ENCODE peak calls at places on chromosomes 11 and 22, in six cellular contexts. One of them, this sample, is unnamed.

GRCh38 chr11:122115520-122116343 is at the start of gene BLID:
- DNase-seq in sigmoid colon: peak
- DNase-seq in upper lobe of left lung: no peak
- DNase-seq in K562: no peak
- DNase-seq in ovary: no peak
- DNase-seq in HepG2: peak
- DNase-seq in this sample: peak

GRCh38 chr11:126358763-126359160 is 3.3 kb downstream of the ST3GAL4 start:
- DNase-seq in upper lobe of left lung: no peak
- DNase-seq in ovary: no peak
- DNase-seq in sigmoid colon: peak
- DNase-seq in K562: no peak
- DNase-seq in HepG2: no peak
- DNase-seq in this sample: no peak

GRCh38 chr11:3101921-3102640 is 44.9 kb upstream of the CARS1 start:
- DNase-seq in upper lobe of left lung: peak
- DNase-seq in ovary: no peak
- DNase-seq in K562: no peak
- DNase-seq in sigmoid colon: peak
- DNase-seq in HepG2: no peak
- DNase-seq in this sample: no peak

GRCh38 chr11:36155770-36156485 is 133.3 kb downstream of the COMMD9 start:
- DNase-seq in HepG2: no peak
- DNase-seq in K562: no peak
- DNase-seq in sigmoid colon: no peak
- DNase-seq in ovary: peak
- DNase-seq in upper lobe of left lung: no peak
- DNase-seq in this sample: no peak

GRCh38 chr11:109680127-109680526 is 258.1 kb downstream of the C11orf87 start:
- DNase-seq in sigmoid colon: no peak
- DNase-seq in ovary: no peak
- DNase-seq in K562: no peak
- DNase-seq in upper lobe of left lung: no peak
- DNase-seq in HepG2: no peak
- DNase-seq in this sample: no peak

GRCh38 chr11:61369372-61370348 is 7.5 kb downstream of the TMEM138 start:
- DNase-seq in HepG2: peak
- DNase-seq in ovary: peak
- DNase-seq in sigmoid colon: peak
- DNase-seq in K562: no peak
- DNase-seq in upper lobe of left lung: no peak
- DNase-seq in this sample: peak

GRCh38 chr11:45501980-45502545 is 163.4 kb downstream of the CHST1 start:
- DNase-seq in ovary: no peak
- DNase-seq in sigmoid colon: no peak
- DNase-seq in upper lobe of left lung: no peak
- DNase-seq in K562: no peak
- DNase-seq in HepG2: no peak
- DNase-seq in this sample: no peak

GRCh38 chr11:87463486-87464102 is 425.9 kb downstream of the TMEM135 start:
- DNase-seq in sigmoid colon: no peak
- DNase-seq in K562: peak
- DNase-seq in HepG2: peak
- DNase-seq in upper lobe of left lung: no peak
- DNase-seq in ovary: no peak
- DNase-seq in this sample: no peak

GRCh38 chr11:107898270-107898669 is 30.0 kb upstream of the RAB39A start:
- DNase-seq in K562: peak
- DNase-seq in upper lobe of left lung: no peak
- DNase-seq in ovary: no peak
- DNase-seq in sigmoid colon: no peak
- DNase-seq in HepG2: peak
- DNase-seq in this sample: no peak

GRCh38 chr11:96464695-96465307 is 75.0 kb downstream of the JRKL start:
- DNase-seq in sigmoid colon: no peak
- DNase-seq in upper lobe of left lung: no peak
- DNase-seq in ovary: no peak
- DNase-seq in HepG2: peak
- DNase-seq in K562: peak
- DNase-seq in this sample: no peak

GRCh38 chr22:31861226-31861840 is 83.0 kb upstream of the YWHAH start:
- DNase-seq in sigmoid colon: no peak
- DNase-seq in HepG2: no peak
- DNase-seq in upper lobe of left lung: no peak
- DNase-seq in K562: no peak
- DNase-seq in ovary: no peak
- DNase-seq in this sample: no peak

GRCh38 chr22:29330753-29331152 is 15.3 kb upstream of the RASL10A start:
- DNase-seq in sigmoid colon: peak
- DNase-seq in K562: no peak
- DNase-seq in ovary: peak
- DNase-seq in HepG2: no peak
- DNase-seq in upper lobe of left lung: no peak
- DNase-seq in this sample: no peak

GRCh38 chr11:14411818-14412217 is 52.8 kb upstream of the RRAS2 start:
- DNase-seq in HepG2: no peak
- DNase-seq in upper lobe of left lung: no peak
- DNase-seq in K562: peak
- DNase-seq in ovary: no peak
- DNase-seq in sigmoid colon: peak
- DNase-seq in this sample: peak

GRCh38 chr11:61830318-61831105 is 2.4 kb downstream of the FADS2 start:
- DNase-seq in HepG2: no peak
- DNase-seq in K562: no peak
- DNase-seq in upper lobe of left lung: no peak
- DNase-seq in sigmoid colon: no peak
- DNase-seq in ovary: no peak
- DNase-seq in this sample: no peak

GRCh38 chr11:122601131-122602125 is 54.1 kb upstream of the UBASH3B start:
- DNase-seq in upper lobe of left lung: no peak
- DNase-seq in HepG2: peak
- DNase-seq in ovary: no peak
- DNase-seq in K562: no peak
- DNase-seq in sigmoid colon: no peak
- DNase-seq in this sample: no peak

GRCh38 chr11:27215471-27216267 is 147.3 kb downstream of the CCDC34 start:
- DNase-seq in upper lobe of left lung: no peak
- DNase-seq in sigmoid colon: no peak
- DNase-seq in ovary: peak
- DNase-seq in HepG2: no peak
- DNase-seq in K562: no peak
- DNase-seq in this sample: no peak
- TF ChIP-seq EP300 in upper lobe of left lung: no peak
- TF ChIP-seq EP300 in sigmoid colon: no peak
- TF ChIP-seq EP300 in ovary: no peak
- TF ChIP-seq EP300 in HepG2: no peak
- TF ChIP-seq EP300 in K562: no peak
- TF ChIP-seq EP300 in this sample: no peak

DNA sequence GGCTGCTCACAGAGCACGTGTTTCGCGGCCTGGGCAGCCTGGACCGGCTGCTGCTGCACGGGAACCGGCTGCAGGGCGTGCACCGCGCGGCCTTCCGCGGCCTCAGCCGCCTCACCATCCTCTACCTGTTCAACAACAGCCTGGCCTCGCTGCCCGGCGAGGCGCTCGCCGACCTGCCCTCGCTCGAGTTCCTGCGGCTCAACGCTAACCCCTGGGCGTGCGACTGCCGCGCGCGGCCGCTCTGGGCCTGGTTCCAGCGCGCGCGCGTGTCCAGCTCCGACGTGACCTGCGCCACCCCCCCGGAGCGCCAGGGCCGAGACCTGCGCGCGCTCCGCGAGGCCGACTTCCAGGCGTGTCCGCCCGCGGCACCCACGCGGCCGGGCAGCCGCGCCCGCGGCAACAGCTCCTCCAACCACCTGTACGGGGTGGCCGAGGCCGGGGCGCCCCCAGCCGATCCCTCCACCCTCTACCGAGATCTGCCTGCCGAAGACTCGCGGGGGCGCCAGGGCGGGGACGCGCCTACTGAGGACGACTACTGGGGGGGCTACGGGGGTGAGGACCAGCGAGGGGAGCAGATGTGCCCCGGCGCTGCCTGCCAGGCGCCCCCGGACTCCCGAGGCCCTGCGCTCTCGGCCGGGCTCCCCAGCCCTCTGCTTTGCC is 16.0 kb downstream of the RTN4RL2 start:
- DNase-seq in sigmoid colon: no peak
- DNase-seq in HepG2: no peak
- DNase-seq in K562: no peak
- DNase-seq in ovary: peak
- DNase-seq in upper lobe of left lung: peak
- DNase-seq in this sample: no peak
- TF ChIP-seq POLR2A in sigmoid colon: no peak
- TF ChIP-seq POLR2A in HepG2: no peak
- TF ChIP-seq POLR2A in K562: no peak
- TF ChIP-seq POLR2A in ovary: no peak
- TF ChIP-seq POLR2A in upper lobe of left lung: no peak
- TF ChIP-seq POLR2A in this sample: no peak

DNA sequence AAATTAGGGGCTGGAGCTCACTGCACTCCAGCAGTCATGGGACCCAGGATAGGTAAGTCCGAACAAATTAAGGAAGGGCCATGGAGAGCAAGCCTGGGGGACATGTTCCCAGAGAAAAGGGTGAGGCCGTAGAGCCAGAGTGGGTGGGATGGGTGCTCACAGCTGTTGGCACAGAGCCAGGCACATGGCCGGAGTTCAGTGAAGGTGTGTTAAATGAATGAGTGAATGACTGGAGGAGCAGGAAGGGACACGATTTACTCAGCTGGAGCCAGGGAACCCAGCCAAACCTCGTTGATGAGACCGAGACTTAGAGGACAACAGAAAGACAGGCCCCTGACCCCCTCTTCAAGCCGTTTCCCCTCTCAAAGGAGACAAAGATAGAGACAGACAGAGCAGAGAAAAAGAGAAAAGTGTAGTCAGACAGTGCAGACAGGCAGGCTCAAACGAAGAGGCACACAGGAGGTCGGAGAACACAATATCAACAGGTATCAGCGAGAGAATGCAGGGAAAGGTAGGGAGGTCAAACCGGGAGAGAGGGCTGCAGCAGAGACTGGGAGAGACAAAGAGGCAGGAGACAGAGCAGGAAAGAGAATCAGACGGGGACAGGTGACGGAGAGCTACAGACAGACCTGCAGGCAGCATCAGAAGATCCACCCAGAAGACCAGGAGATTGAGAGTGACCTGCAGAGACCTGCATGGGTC is 590 bp downstream of the SLCO2B1 start:
- DNase-seq in HepG2: no peak
- DNase-seq in K562: no peak
- DNase-seq in ovary: no peak
- DNase-seq in sigmoid colon: no peak
- DNase-seq in upper lobe of left lung: no peak
- DNase-seq in this sample: no peak
- H3K27ac ChIP-seq in HepG2: peak
- H3K27ac ChIP-seq in K562: no peak
- H3K27ac ChIP-seq in ovary: no peak
- H3K27ac ChIP-seq in sigmoid colon: no peak
- H3K27ac ChIP-seq in upper lobe of left lung: peak
- H3K27ac ChIP-seq in this sample: peak

DNA sequence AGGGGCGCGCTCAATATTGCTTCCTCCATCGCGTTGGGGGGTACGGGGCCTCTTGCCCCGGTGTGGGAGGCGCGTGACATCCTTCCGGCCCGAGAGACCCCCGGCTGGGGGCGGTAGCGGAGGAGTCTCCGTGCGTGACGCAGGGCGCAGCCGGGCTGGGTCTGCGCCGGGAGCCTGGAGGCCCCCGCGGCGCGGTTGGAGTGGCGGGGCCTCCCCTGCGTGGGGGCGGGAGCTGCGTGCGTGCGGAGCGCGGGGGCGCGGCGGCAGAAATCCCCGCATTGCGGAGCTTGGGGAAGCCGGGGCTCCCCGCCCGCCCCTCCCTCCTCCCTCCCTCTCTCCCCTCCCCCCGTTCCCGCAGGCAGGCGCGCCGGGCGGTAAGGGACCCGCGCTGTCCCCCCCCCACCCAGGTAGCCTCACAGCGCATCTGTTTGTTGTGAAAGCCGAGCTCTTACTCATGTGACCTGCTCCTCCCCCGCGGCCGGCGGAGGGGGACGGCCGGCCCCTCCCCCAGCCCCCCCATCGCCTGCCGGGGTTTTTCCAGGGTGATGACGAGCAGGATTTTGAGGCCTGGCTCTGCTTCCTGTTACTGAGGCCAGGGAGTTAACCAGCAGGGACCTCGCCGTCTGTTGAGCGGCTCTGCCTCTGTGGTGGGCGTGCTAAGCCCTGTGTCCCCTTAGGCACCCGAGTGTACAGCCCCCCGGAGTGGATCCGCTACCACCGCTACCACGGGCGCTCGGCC is 1.6 kb downstream of the PIM3 start:
- DNase-seq in ovary: peak
- DNase-seq in HepG2: peak
- DNase-seq in sigmoid colon: peak
- DNase-seq in K562: peak
- DNase-seq in upper lobe of left lung: peak
- DNase-seq in this sample: peak
- TF ChIP-seq EP300 in ovary: no peak
- TF ChIP-seq EP300 in HepG2: no peak
- TF ChIP-seq EP300 in sigmoid colon: no peak
- TF ChIP-seq EP300 in K562: no peak
- TF ChIP-seq EP300 in upper lobe of left lung: no peak
- TF ChIP-seq EP300 in this sample: peak